ENCODE peak calls at places on chromosomes 13 and 19, in ten cellular contexts. Y, Z, P, J, O, H, X, A, L and N are unnamed samples.
A peak's percentile ranks its signal among the peaks of the same experiment; 100 is the strongest.

GRCh38 chr13:53191091-53191490 is 162.5 kb downstream of the OLFM4 start:
- DNase-seq in Y (no peak), X (peak; percentile 82), J (no peak), A (no peak), H (no peak), P (no peak), O (peak; percentile 11), L (no peak), Z (peak; percentile 11), N (no peak)

GRCh38 chr19:571127-571974 is 1.0 kb upstream of the BSG start:
- DNase-seq in X (peak; percentile 71), A (no peak), L (no peak), Y (peak; percentile 76), Z (peak; percentile 38), J (peak; percentile 69), H (no peak), P (no peak), O (peak; percentile 35), N (no peak)

GRCh38 chr13:94054159-94054558 is 425.3 kb downstream of the DCT start:
- DNase-seq in O (no peak), X (no peak), A (no peak), Y (peak; percentile 31), J (no peak), P (no peak), H (no peak), Z (peak; percentile 47), L (no peak), N (no peak)

GRCh38 chr19:1725100-1726064 is 27.9 kb upstream of the ONECUT3 start:
- DNase-seq in X (peak; percentile 94), P (no peak), L (peak; percentile 52), Y (no peak), Z (peak; percentile 83), J (no peak), O (peak; percentile 28), H (no peak), A (no peak), N (peak; percentile 60)

GRCh38 chr13:92224052-92224821 is 825.8 kb downstream of the GPC5 start:
- DNase-seq in A (no peak), Y (no peak), Z (no peak), O (peak; percentile 80), X (no peak), P (no peak), J (no peak), H (peak; percentile 92), L (no peak), N (no peak)

GRCh38 chr19:12095111-12095790 is 30.7 kb downstream of the ZNF844 start:
- DNase-seq in A (no peak), J (no peak), O (peak; percentile 64), Z (no peak), P (no peak), Y (no peak), X (no peak), H (no peak), L (no peak), N (no peak)

GRCh38 chr13:51260154-51260553 is 38.0 kb downstream of the FAM124A start:
- DNase-seq in X (no peak), Z (no peak), J (no peak), P (no peak), O (no peak), L (no peak), A (no peak), Y (no peak), H (no peak), N (peak; percentile 40)

GRCh38 chr13:48624016-48624415 is 29.7 kb upstream of the CYSLTR2 start:
- DNase-seq in Z (no peak), P (no peak), L (no peak), A (no peak), H (no peak), O (no peak), J (no peak), X (no peak), Y (no peak), N (no peak)

GRCh38 chr19:58552655-58553054 is 2.2 kb downstream of the CHMP2A start:
- DNase-seq in X (no peak), P (no peak), A (no peak), L (no peak), Z (no peak), O (no peak), H (no peak), Y (no peak), J (no peak), N (no peak)

GRCh38 chr19:45621976-45622503 is 17.2 kb downstream of the EML2 start:
- DNase-seq in L (no peak), J (no peak), A (no peak), Y (no peak), P (no peak), H (no peak), Z (no peak), O (no peak), X (no peak), N (no peak)

GRCh38 chr13:110575322-110576069 is 14.0 kb upstream of the RAB20 start:
- DNase-seq in L (peak; percentile 26), J (no peak), Z (peak; percentile 11), H (peak; percentile 14), Y (peak; percentile 70), O (peak; percentile 48), A (no peak), P (no peak), X (peak; percentile 18), N (peak; percentile 23)

GRCh38 chr19:10516671-10517286 is 468 bp downstream of the S1PR5 start:
- DNase-seq in P (no peak), J (no peak), X (no peak), O (no peak), Y (no peak), A (no peak), Z (no peak), L (no peak), H (peak; percentile 3), N (no peak)
- H3K27me3 ChIP-seq in P (peaks cover 4% of the 10 kb centered on the region), J (peaks cover 29% of the 10 kb centered on the region), X (peaks cover 93% of the 10 kb centered on the region), O (peaks cover 53% of the 10 kb centered on the region), Y (no peaks in the 10 kb centered on the region), A (peaks cover 5% of the 10 kb centered on the region), Z (peaks cover 71% of the 10 kb centered on the region), L (peaks cover 99% of the 10 kb centered on the region), H (peaks cover 4% of the 10 kb centered on the region), N (peaks cover 90% of the 10 kb centered on the region)

DNA sequence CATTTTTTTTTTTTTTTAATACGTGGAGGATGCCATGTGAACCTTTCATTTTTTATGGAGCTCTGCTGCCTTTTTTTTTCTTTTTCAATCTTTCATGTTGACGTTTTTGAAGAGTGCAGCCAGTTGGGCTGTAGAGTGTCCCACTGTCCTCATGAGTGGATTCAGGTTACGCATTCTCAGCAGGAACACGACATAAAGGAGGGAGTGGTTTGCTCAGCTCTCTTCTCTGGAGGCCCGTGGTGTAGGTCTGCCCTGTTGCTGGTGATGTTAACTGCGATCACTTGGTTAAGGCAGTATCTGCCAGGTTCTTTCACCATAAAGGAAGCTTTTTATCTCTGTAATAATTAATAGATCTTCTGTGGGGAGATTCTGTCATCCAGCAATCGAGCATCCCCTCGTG is 26.7 kb upstream of the CACNG8 start:
- DNase-seq in Z (no peak), O (no peak), H (no peak), Y (no peak), J (no peak), P (no peak), A (no peak), X (peak; percentile 36), L (no peak), N (no peak)
- H3K27me3 ChIP-seq in Z (peaks cover under 1% of the 10 kb centered on the region), O (no peaks in the 10 kb centered on the region), H (no peaks in the 10 kb centered on the region), Y (no peaks in the 10 kb centered on the region), J (no peaks in the 10 kb centered on the region), P (no peaks in the 10 kb centered on the region), A (no peaks in the 10 kb centered on the region), X (no peaks in the 10 kb centered on the region), L (peaks cover 66% of the 10 kb centered on the region), N (peaks cover 30% of the 10 kb centered on the region)

GRCh38 chr19:34664870-34665269 is 12.1 kb downstream of the SCGB2B2 start:
- DNase-seq in O (no peak), P (no peak), Y (peak; percentile 71), J (no peak), Z (no peak), A (no peak), L (no peak), X (no peak), H (no peak), N (no peak)

GRCh38 chr19:34662919-34663318 is 14.0 kb downstream of the SCGB2B2 start:
- DNase-seq in O (no peak), P (no peak), J (peak; percentile 37), Z (no peak), X (peak; percentile 53), A (no peak), Y (no peak), H (no peak), L (no peak), N (no peak)

GRCh38 chr19:34666958-34667265 is 10.0 kb downstream of the SCGB2B2 start:
- DNase-seq in O (no peak), Z (no peak), X (no peak), H (no peak), J (no peak), Y (peak; percentile 56), A (no peak), L (no peak), P (no peak), N (no peak)

GRCh38 chr19:34666200-34666957 is 10.6 kb downstream of the SCGB2B2 start:
- DNase-seq in O (no peak), H (no peak), Y (peak; percentile 62), L (no peak), Z (no peak), J (no peak), A (no peak), X (no peak), P (no peak), N (no peak)

DNA sequence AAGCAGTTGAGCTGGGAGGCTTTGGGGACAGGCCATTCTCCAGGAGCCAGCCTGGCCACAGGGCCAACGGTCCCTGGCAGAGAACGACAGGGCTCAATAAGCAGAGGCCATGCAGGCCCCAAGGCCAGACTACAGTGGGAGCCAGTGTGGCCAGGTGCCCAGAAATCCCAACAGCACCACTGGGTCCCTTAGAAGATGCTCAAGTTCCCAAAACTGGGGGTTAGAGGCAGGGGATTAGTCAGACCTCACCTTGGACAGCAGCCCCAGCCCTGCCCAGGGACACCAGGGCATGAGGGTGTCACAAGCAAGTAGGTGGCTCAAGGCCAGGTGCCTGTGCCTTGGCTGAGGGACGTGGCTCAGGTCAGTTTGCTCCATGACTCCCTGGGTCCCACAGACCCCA is 12.8 kb downstream of the SCGB2B2 start:
- DNase-seq in O (no peak), J (no peak), H (no peak), Z (no peak), X (no peak), L (peak; percentile 39), Y (peak; percentile 27), A (no peak), P (no peak), N (no peak)
- H3K27me3 ChIP-seq in O (no peaks in the 10 kb centered on the region), J (no peaks in the 10 kb centered on the region), H (no peaks in the 10 kb centered on the region), Z (no peaks in the 10 kb centered on the region), X (no peaks in the 10 kb centered on the region), L (no peaks in the 10 kb centered on the region), Y (no peaks in the 10 kb centered on the region), A (no peaks in the 10 kb centered on the region), P (no peaks in the 10 kb centered on the region), N (no peaks in the 10 kb centered on the region)

DNA sequence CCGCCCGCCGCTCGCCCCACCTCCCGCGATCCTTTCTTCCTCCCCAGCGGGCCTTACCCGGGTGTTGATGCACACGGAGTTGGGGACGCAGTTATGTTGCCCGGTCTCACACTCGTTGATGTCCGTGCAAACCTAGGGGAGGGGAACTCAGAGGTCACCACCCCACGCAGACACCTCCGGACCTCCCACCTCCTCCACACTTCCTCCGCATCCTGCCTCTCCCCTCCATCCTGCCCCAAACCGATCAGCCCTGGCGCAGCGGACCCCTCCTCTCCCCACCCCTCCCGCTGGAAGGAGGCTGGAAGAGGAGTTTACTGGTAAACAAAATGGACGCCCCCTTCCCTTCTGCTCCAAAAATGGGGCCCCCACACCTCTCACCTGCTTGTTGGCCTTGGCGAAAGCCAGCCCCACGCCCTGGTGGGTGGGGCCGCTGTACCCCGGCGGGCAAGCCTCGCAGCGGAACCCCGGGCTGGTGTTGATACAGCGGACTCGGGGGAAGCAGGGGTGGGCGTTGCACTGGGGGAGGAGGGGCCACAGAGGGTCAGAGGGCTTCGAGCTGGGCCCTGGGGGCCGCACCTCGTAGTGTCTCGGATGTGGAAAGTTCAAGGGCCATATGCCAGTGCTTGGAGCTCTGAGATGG is 2.2 kb downstream of the COMP start:
- DNase-seq in L (no peak), X (no peak), A (no peak), J (no peak), P (no peak), Y (peak; percentile 74), Z (no peak), O (no peak), H (no peak), N (no peak)
- H3K27me3 ChIP-seq in L (peaks cover 100% of the 10 kb centered on the region), X (peaks cover 100% of the 10 kb centered on the region), A (peaks cover 26% of the 10 kb centered on the region), J (peaks cover 28% of the 10 kb centered on the region), P (peaks cover 43% of the 10 kb centered on the region), Y (no peaks in the 10 kb centered on the region), Z (peaks cover 100% of the 10 kb centered on the region), O (peaks cover 75% of the 10 kb centered on the region), H (peaks cover 70% of the 10 kb centered on the region), N (peaks cover 98% of the 10 kb centered on the region)